ENCODE peak calls at places on chromosome 12, in ten cellular contexts. R is T-cell; T is NCI-H1436; I is naive thymus-derived CD8-positive, alpha-beta T cell; D is stimulated activated CD4-positive, alpha-beta T cell treated with anti-CD3 and anti-CD28 coated beads, Interleukin-12 subunit alpha, Interleukin-12 subunit beta, amount 100 ng/mL, for 4 hours; L is NCI-H345; F is brain microvascular endothelial cell; E is fibroblast of the conjunctiva; P is CD8-positive, alpha-beta T cell; K is cardiac muscle cell. B is an unnamed sample.

GRCh38 chr12:13487326-13487725 is 290.8 kb downstream of the EMP1 start:
- DNase-seq in R (no peak), T (no peak), I (no peak), D (no peak), L (no peak), F (no peak), E (no peak), P (no peak), K (no peak), B (no peak)

GRCh38 chr12:93908846-93909592 is 231.8 kb downstream of the CRADD start:
- DNase-seq in R (no peak), T (peak; percentile 22), I (no peak), D (no peak), L (peak; percentile 78), F (peak; percentile 16), E (no peak), P (no peak), K (no peak), B (peak; percentile 59)

GRCh38 chr12:130104596-130105253 is 57.5 kb upstream of the FZD10 start:
- DNase-seq in R (no peak), T (no peak), I (no peak), D (no peak), L (peak; percentile 22), F (no peak), E (no peak), P (no peak), K (peak; percentile 39), B (no peak)

GRCh38 chr12:128807161-128807724 is 16.5 kb downstream of the SLC15A4 start:
- DNase-seq in R (no peak), T (no peak), I (no peak), D (no peak), L (no peak), F (no peak), E (no peak), P (no peak), K (no peak), B (no peak)

GRCh38 chr12:674272-674781 is 11.1 kb upstream of the NINJ2 start:
- DNase-seq in R (peak; percentile 64), T (no peak), I (peak; percentile 24), D (peak; percentile 58), L (no peak), F (no peak), E (no peak), P (peak; percentile 66), K (no peak), B (no peak)

GRCh38 chr12:121524196-121524930 is 56.5 kb downstream of the KDM2B start:
- DNase-seq in R (no peak), T (no peak), I (no peak), D (no peak), L (no peak), F (no peak), E (no peak), P (no peak), K (no peak), B (no peak)

GRCh38 chr12:69468237-69469026 is 1.8 kb upstream of the FRS2 start:
- DNase-seq in R (no peak), T (no peak), I (no peak), D (no peak), L (no peak), F (no peak), E (no peak), P (no peak), K (no peak), B (peak; percentile 68)

GRCh38 chr12:121793836-121794531 is 496 bp upstream of the RHOF start:
- DNase-seq in R (peak; percentile 93), T (peak; percentile 85), I (peak; percentile 95), D (peak; percentile 93), L (peak; percentile 79), F (peak; percentile 86), E (peak; percentile 86), P (peak; percentile 98), K (peak; percentile 91), B (peak; percentile 69)

GRCh38 chr12:31728289-31728916 is 418 bp downstream of the AMN1 start:
- DNase-seq in R (no peak), T (peak; percentile 28), I (peak; percentile 24), D (peak; percentile 19), L (peak; percentile 35), F (no peak), E (no peak), P (no peak), K (no peak), B (peak; percentile 48)

GRCh38 chr12:112304411-112304810 is 77.8 kb downstream of the HECTD4 start:
- DNase-seq in R (no peak), T (no peak), I (no peak), D (no peak), L (no peak), F (no peak), E (no peak), P (no peak), K (no peak), B (no peak)

GRCh38 chr12:42342028-42342427 is 16.1 kb downstream of the PPHLN1 start:
- DNase-seq in R (no peak), T (no peak), I (no peak), D (no peak), L (no peak), F (no peak), E (no peak), P (no peak), K (no peak), B (no peak)

GRCh38 chr12:69497308-69498026 is 27.3 kb downstream of the FRS2 start:
- DNase-seq in R (no peak), T (no peak), I (no peak), D (no peak), L (no peak), F (no peak), E (no peak), P (no peak), K (no peak), B (no peak)

GRCh38 chr12:115385141-115385540 is 701.2 kb upstream of the TBX3 start:
- DNase-seq in R (no peak), T (no peak), I (no peak), D (no peak), L (no peak), F (no peak), E (no peak), P (no peak), K (peak; percentile 19), B (peak; percentile 51)

GRCh38 chr12:27177716-27178115 is 66.4 kb upstream of the STK38L start:
- DNase-seq in R (no peak), T (no peak), I (no peak), D (no peak), L (no peak), F (peak; percentile 79), E (no peak), P (no peak), K (no peak), B (peak; percentile 76)

GRCh38 chr12:32435921-32436710 is 36.8 kb downstream of the FGD4 start:
- DNase-seq in R (no peak), T (no peak), I (no peak), D (no peak), L (no peak), F (no peak), E (no peak), P (no peak), K (no peak), B (no peak)

GRCh38 chr12:114625294-114625851 is 58.6 kb downstream of the TBX3 start:
- DNase-seq in R (no peak), T (peak; percentile 46), I (peak; percentile 3), D (peak; percentile 20), L (peak; percentile 42), F (peak; percentile 49), E (peak; percentile 36), P (no peak), K (peak; percentile 81), B (peak; percentile 24)

GRCh38 chr12:56880416-56881035 is 53.7 kb downstream of the SDR9C7 start:
- DNase-seq in R (no peak), T (no peak), I (no peak), D (no peak), L (no peak), F (no peak), E (no peak), P (no peak), K (no peak), B (no peak)

GRCh38 chr12:6118891-6119568 is 5.4 kb downstream of the VWF start:
- DNase-seq in R (no peak), T (no peak), I (no peak), D (no peak), L (no peak), F (no peak), E (no peak), P (no peak), K (no peak), B (no peak)

GRCh38 chr12:113066806-113067400 is 10.4 kb downstream of the DTX1 start:
- DNase-seq in R (no peak), T (no peak), I (no peak), D (no peak), L (no peak), F (no peak), E (no peak), P (no peak), K (no peak), B (no peak)

GRCh38 chr12:53493610-53494391 is 5.5 kb downstream of the MAP3K12 start:
- DNase-seq in R (no peak), T (peak; percentile 6), I (no peak), D (no peak), L (peak; percentile 26), F (no peak), E (no peak), P (no peak), K (peak; percentile 36), B (no peak)

GRCh38 chr12:76922821-76923315 is 44.0 kb upstream of the CSRP2 start:
- DNase-seq in R (no peak), T (no peak), I (no peak), D (no peak), L (no peak), F (no peak), E (no peak), P (no peak), K (no peak), B (no peak)

GRCh38 chr12:121823101-121823726 is 19.4 kb downstream of the SETD1B start:
- DNase-seq in R (no peak), T (no peak), I (no peak), D (no peak), L (no peak), F (no peak), E (no peak), P (no peak), K (no peak), B (no peak)

GRCh38 chr12:121776190-121777098 is 17.0 kb downstream of the RHOF start:
- DNase-seq in R (peak; percentile 88), T (peak; percentile 68), I (peak; percentile 92), D (peak; percentile 95), L (peak; percentile 62), F (no peak), E (no peak), P (peak; percentile 97), K (peak; percentile 87), B (no peak)

GRCh38 chr12:118979763-118980406 is 1.5 kb upstream of the SRRM4 start:
- DNase-seq in R (no peak), T (peak; percentile 73), I (no peak), D (no peak), L (peak; percentile 87), F (peak; percentile 15), E (peak; percentile 8), P (no peak), K (peak; percentile 88), B (peak; percentile 1)

GRCh38 chr12:92068441-92068840 is 77.2 kb downstream of the BTG1 start:
- DNase-seq in R (no peak), T (no peak), I (no peak), D (no peak), L (peak; percentile 72), F (no peak), E (no peak), P (no peak), K (no peak), B (no peak)

GRCh38 chr12:3964404-3964803 is 91.2 kb upstream of the PARP11 start:
- DNase-seq in R (no peak), T (no peak), I (no peak), D (no peak), L (no peak), F (no peak), E (no peak), P (no peak), K (peak; percentile 40), B (no peak)

GRCh38 chr12:111011999-111012600 is 91.7 kb upstream of the MYL2 start:
- DNase-seq in R (no peak), T (no peak), I (no peak), D (no peak), L (no peak), F (no peak), E (no peak), P (no peak), K (no peak), B (no peak)

GRCh38 chr12:4115570-4115969 is 158.0 kb upstream of the CCND2 start:
- DNase-seq in R (no peak), T (no peak), I (no peak), D (no peak), L (no peak), F (no peak), E (no peak), P (no peak), K (no peak), B (no peak)

B was measured in foreskin keratinocyte.